ENCODE peak calls at places on chromosome 16, in nine cellular contexts. R is colonic mucosa, X is neural progenitor cell, Q is BE2C, I is lower lobe of right lung, F is H1, H is cardiac fibroblast, S is A549, N is lower leg skin. L is an unnamed sample.
A peak's percentile ranks its signal among the peaks of the same experiment; 100 is the strongest.

GRCh38 chr16:57761301-57761700 is 25.7 kb downstream of the KATNB1 start:
- DNase-seq in N (no peak), S (no peak), X (no peak), I (peak; percentile 30), F (no peak), H (no peak), Q (no peak), R (no peak), L (no peak)

GRCh38 chr16:84460406-84461028 is 43.9 kb downstream of the MEAK7 start:
- DNase-seq in X (no peak), H (no peak), R (no peak), I (no peak), F (no peak), N (peak; percentile 79), Q (no peak), S (no peak), L (no peak)

GRCh38 chr16:65202461-65202860 is 80.6 kb upstream of the CDH11 start:
- DNase-seq in I (no peak), F (no peak), S (no peak), Q (no peak), N (no peak), X (no peak), R (no peak), H (peak; percentile 6), L (no peak)

GRCh38 chr16:1158456-1159324 is 5.8 kb downstream of the CACNA1H start:
- DNase-seq in H (peak; percentile 19), N (no peak), I (no peak), F (no peak), R (peak; percentile 41), Q (no peak), S (no peak), X (no peak), L (peak; percentile 60)

GRCh38 chr16:57694556-57695377 is at the start of gene DRC7:
- DNase-seq in H (peak; percentile 56), R (peak; percentile 36), Q (peak; percentile 73), N (peak; percentile 77), I (no peak), F (peak; percentile 19), S (peak; percentile 93), X (peak; percentile 90), L (peak; percentile 67)

GRCh38 chr16:14303654-14304394 is 232.7 kb downstream of the MRTFB start:
- DNase-seq in S (no peak), I (no peak), N (peak; percentile 89), Q (no peak), X (peak; percentile 47), F (no peak), H (no peak), R (peak; percentile 31), L (peak; percentile 31)

GRCh38 chr16:10321407-10322397 is 64.2 kb upstream of the ATF7IP2 start:
- DNase-seq in I (peak; percentile 3), S (no peak), H (no peak), F (no peak), N (no peak), X (no peak), Q (no peak), R (no peak), L (no peak)

GRCh38 chr16:70778901-70779309 is 22.1 kb downstream of the VAC14 start:
- DNase-seq in I (no peak), H (peak; percentile 88), Q (peak; percentile 78), F (peak; percentile 74), N (peak; percentile 94), X (peak; percentile 92), S (peak; percentile 88), R (peak; percentile 48), L (peak; percentile 82)

DNA sequence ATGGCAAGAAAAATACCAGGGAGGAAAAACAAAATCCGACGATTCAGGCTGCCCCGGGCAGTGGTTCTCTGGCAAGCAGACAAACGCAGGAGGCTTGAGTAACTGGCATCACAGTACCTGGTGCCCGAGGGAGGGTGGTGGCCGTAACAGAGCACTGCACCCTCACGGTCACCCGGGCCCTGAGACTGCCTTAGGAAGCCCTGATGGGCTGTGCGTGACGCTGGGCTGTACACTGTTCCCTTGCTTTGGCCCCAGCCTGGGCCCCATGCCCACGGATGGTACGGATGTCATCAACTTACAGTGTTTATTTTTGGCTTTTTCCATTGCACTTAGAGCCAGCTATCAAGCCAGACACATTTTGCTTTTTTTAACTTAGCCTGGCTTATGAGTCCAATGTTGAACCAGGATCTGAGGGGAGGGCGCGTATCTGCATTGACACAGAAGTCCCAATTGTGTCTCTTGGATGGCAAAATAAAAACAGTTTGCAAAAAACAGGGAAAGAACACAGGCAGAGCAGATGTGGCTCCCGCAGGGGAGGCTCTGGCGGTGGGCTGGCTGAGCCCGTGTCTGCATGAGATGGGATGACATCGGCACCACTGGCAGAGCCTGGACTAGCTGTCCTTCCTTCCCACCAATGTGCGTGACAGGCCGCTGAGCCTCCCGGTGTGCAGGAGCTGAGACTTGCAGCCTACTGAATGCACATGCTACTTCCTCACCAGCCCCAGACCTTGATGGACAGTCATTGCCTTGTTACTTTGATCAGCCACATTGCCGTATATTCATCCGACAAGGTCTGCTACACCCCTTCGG is 287.7 kb downstream of the FOXL1 start:
- DNase-seq in N (no peak), I (no peak), R (no peak), Q (no peak), H (peak; percentile 20), X (no peak), S (no peak), F (no peak), L (no peak)
- TF ChIP-seq CTCF in N (no peak), I (no peak), R (no peak), Q (no peak), H (no peak), X (no peak), S (no peak), F (no peak), L (no peak)

GRCh38 chr16:68433316-68433715 is 15.0 kb downstream of the SMPD3 start:
- DNase-seq in N (peak; percentile 32), S (no peak), Q (no peak), F (no peak), H (no peak), I (no peak), X (no peak), R (no peak), L (no peak)

GRCh38 chr16:68432701-68433100 is 15.6 kb downstream of the SMPD3 start:
- DNase-seq in N (peak; percentile 54), X (no peak), R (no peak), S (no peak), I (no peak), Q (no peak), H (no peak), F (no peak), L (no peak)

GRCh38 chr16:68434654-68435210 is 13.6 kb downstream of the SMPD3 start:
- DNase-seq in Q (no peak), R (peak; percentile 91), N (peak; percentile 65), S (no peak), I (no peak), H (no peak), X (no peak), F (no peak), L (no peak)

DNA sequence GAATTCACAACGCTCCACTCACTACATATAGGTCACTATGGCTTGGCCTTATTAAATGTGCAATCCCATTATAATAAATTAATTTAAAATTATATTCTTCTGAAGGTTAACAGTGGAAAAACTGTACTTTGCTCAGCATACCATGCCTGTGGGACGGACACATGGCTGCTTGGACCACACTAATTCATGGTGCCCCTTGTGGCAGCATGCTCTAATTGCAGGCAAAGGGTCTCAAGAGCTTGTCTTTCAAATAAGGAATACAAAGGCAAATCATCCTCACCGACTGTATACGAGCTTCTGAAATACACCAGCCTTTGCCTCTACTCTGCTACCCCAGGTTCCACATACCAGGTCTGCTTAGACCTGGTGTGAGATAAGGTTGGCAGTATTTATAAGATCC is 11.7 kb downstream of the SMPD3 start:
- DNase-seq in I (no peak), S (no peak), X (peak; percentile 30), H (no peak), N (peak; percentile 49), R (no peak), Q (no peak), F (no peak), L (no peak)
- TF ChIP-seq CTCF in I (no peak), S (no peak), X (peak; percentile 46), H (peak; percentile 34), N (no peak), R (no peak), Q (peak; percentile 67), F (peak; percentile 65), L (peak; percentile 21)

DNA sequence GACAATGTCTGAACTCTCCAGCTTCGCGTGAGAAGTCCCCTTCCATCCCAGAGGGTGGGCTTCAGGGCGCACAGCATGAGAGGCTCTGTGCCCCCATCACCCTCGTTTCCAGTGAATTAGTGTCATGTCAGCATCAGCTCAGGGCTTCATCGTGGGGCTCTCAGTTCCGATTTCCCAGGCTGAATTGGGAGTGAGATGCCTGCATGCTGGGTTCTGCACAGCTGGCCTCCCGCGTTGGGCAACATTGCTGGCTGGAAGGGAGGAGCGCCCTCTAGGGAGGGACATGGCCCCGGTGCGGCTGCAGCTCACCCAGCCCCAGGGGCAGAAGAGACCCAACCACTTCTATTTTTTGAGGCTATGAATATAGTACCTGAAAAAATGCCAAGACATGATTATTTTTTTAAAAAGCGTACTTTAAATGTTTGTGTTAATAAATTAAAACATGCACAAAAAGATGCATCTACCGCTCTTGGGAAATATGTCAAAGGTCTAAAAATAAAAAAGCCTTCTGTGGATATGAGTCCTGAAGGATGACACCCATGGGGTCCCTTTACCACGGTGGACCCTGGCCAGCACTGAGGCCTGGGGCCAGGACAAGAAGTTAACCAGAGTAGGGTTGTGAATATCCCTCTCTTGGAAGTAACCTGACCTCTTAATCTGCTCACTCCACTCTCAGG is 10.5 kb upstream of the ITGAD start:
- DNase-seq in R (peak; percentile 59), X (peak; percentile 86), N (no peak), H (peak; percentile 62), Q (peak; percentile 63), F (peak; percentile 33), I (peak; percentile 82), S (peak; percentile 76), L (peak; percentile 77)
- TF ChIP-seq CTCF in R (peak; percentile 45), X (peak; percentile 90), N (no peak), H (peak; percentile 87), Q (peak; percentile 73), F (peak; percentile 88), I (peak; percentile 72), S (peak; percentile 70), L (peak; percentile 78)

GRCh38 chr16:80744856-80745255 is 59.5 kb downstream of the CDYL2 start:
- DNase-seq in H (no peak), N (no peak), F (no peak), S (no peak), I (no peak), R (no peak), Q (no peak), X (no peak), L (no peak)

GRCh38 chr16:80743772-80744171 is 60.6 kb downstream of the CDYL2 start:
- DNase-seq in S (no peak), Q (no peak), F (no peak), X (no peak), R (no peak), H (no peak), N (no peak), I (no peak), L (no peak)

GRCh38 chr16:80742331-80742730 is 62.1 kb downstream of the CDYL2 start:
- DNase-seq in X (no peak), H (no peak), S (no peak), Q (no peak), F (no peak), N (no peak), I (no peak), R (no peak), L (no peak)

GRCh38 chr16:80743273-80743672 is 61.1 kb downstream of the CDYL2 start:
- DNase-seq in Q (no peak), S (no peak), H (no peak), X (no peak), F (no peak), R (no peak), N (no peak), I (no peak), L (no peak)

DNA sequence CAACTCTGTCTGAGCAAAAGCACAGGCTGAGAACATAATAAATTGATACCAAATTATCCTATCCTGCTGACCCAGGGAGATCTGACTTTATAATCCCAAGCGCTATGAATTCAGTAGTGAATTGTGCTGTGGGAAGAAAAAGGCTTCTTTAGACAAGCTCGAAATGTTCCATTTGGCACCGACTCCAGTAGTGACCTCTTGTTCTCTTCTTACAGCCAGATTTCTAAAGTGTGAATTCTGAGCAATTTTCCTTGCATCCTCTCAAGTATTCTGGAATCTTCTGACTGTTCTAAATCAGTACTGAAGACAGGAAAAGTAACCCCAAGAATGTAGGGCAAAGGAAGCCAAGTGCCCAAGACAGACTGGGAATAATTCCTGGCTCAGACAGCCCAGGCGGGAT is 58.2 kb downstream of the CDYL2 start:
- DNase-seq in F (no peak), X (no peak), R (no peak), I (no peak), H (peak; percentile 42), N (no peak), S (no peak), Q (no peak), L (no peak)
- TF ChIP-seq CTCF in F (no peak), X (no peak), R (no peak), I (no peak), H (no peak), N (no peak), S (no peak), Q (no peak), L (no peak)